ENCODE peak calls at places on chromosome 18, in nine cellular contexts. A is A549, I is astrocyte, N is neuronal stem cell, R is keratinocyte, Z is breast epithelium, D is pancreas, T is psoas muscle, Q is OCI-LY7. G is an unnamed sample.
A peak's percentile ranks its signal among the peaks of the same experiment; 100 is the strongest.

GRCh38 chr18:839224-840079 is 27.4 kb upstream of the YES1 start:
- DNase-seq in A (peak; percentile 71), I (peak; percentile 39), N (peak; percentile 76), R (peak; percentile 57), Z (peak; percentile 87), D (peak; percentile 85), T (peak; percentile 90), Q (peak; percentile 72), G (peak; percentile 94)

GRCh38 chr18:23138470-23138869 is 3.2 kb downstream of the CABLES1 start:
- DNase-seq in A (no peak), I (no peak), N (no peak), R (no peak), Z (peak; percentile 28), D (no peak), T (no peak), Q (peak; percentile 28), G (no peak)

GRCh38 chr18:505483-506122 is 5.1 kb upstream of the COLEC12 start:
- DNase-seq in A (no peak), I (no peak), N (no peak), R (no peak), Z (no peak), D (no peak), T (no peak), Q (no peak), G (no peak)

GRCh38 chr18:13915973-13916372 is 637 bp upstream of the MC2R start:
- DNase-seq in A (no peak), I (peak; percentile 40), N (no peak), R (no peak), Z (no peak), D (no peak), T (no peak), Q (no peak), G (no peak)

GRCh38 chr18:14941256-14941655 is 193.3 kb downstream of the ANKRD30B start:
- DNase-seq in A (no peak), I (no peak), N (no peak), R (no peak), Z (no peak), D (no peak), T (no peak), Q (no peak), G (no peak)

GRCh38 chr18:45448871-45449270 is 166.4 kb upstream of the SLC14A2 start:
- DNase-seq in A (no peak), I (no peak), N (no peak), R (no peak), Z (no peak), D (no peak), T (no peak), Q (no peak), G (no peak)

GRCh38 chr18:75407468-75408437 is 19.8 kb downstream of the SMIM21 start:
- DNase-seq in A (no peak), I (peak; percentile 30), N (peak; percentile 75), R (no peak), Z (no peak), D (no peak), T (no peak), Q (no peak), G (no peak)

GRCh38 chr18:76437011-76437410 is 58.0 kb downstream of the ZNF516 start:
- DNase-seq in A (no peak), I (no peak), N (no peak), R (no peak), Z (no peak), D (no peak), T (no peak), Q (no peak), G (peak; percentile 45)

GRCh38 chr18:63850010-63850409 is 37.5 kb upstream of the SERPINB2 start:
- DNase-seq in A (peak; percentile 5), I (no peak), N (peak; percentile 6), R (no peak), Z (no peak), D (no peak), T (no peak), Q (peak; percentile 16), G (no peak)

GRCh38 chr18:48019557-48019956 is 89.1 kb upstream of the SMAD2 start:
- DNase-seq in A (no peak), I (no peak), N (no peak), R (no peak), Z (no peak), D (no peak), T (no peak), Q (no peak), G (no peak)

GRCh38 chr18:60740313-60740712 is 367.7 kb upstream of the MC4R start:
- DNase-seq in A (no peak), I (no peak), N (no peak), R (no peak), Z (no peak), D (no peak), T (peak; percentile 12), Q (no peak), G (no peak)

DNA sequence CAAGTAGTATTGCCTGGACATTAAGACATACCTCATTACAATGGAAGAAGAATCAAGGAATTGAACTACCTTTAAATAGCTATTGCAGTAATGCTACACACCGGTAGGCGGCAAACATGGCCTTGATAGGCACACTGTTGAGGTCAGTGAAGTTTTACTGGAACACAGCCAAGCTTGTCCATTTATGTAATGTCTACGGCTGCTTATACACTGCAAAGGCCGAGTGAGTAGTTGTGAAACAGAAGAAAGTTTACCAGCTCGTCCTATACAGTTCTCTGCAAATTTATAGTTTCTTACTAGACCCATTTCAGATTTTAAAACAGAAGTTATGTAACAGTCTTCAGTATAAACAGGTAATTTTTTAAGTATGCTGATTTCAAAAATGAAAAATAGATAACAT is 38.8 kb downstream of the PPP4R1 start:
- DNase-seq in A (peak; percentile 44), I (peak; percentile 91), N (peak; percentile 39), R (peak; percentile 61), Z (peak; percentile 67), D (peak; percentile 77), T (peak; percentile 69), Q (peak; percentile 69), G (no peak)
- H3K4me3 ChIP-seq in A (no peak overlapping the region), I (no peak overlapping the region), N (no peak overlapping the region), R (no peak overlapping the region), Z (no peak overlapping the region), D (no peak overlapping the region), T (peak overlapping the region; percentile 24), Q (no peak overlapping the region), G (no peak overlapping the region)

DNA sequence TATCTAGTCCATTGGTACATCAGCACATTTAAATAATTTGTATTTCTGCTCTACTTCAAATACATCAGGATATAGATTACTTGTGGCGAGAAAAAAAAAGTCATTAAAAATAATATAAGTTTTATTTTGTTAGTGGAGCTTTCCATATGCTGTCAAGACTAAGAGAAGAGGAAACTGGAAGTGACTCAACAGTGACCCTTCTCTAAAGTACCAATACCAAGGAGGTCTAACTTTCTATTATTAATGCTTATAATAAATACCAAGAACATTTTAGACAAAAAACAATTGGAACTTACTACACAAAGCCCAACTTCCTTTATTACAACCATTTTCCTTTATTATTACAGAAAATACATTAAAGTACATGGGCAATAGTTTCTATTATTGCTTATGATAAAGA is 39.8 kb downstream of the TTR start:
- DNase-seq in A (no peak), I (no peak), N (no peak), R (no peak), Z (no peak), D (no peak), T (no peak), Q (no peak), G (no peak)
- H3K27ac ChIP-seq in A (no peak overlapping the region), I (no peak overlapping the region), N (no peak overlapping the region), R (no peak overlapping the region), Z (no peak overlapping the region), D (no peak overlapping the region), T (no peak overlapping the region), Q (no peak overlapping the region), G (no peak overlapping the region)

GRCh38 chr18:69949538-69949936 is 1.9 kb upstream of the CD226 start:
- DNase-seq in A (no peak), I (no peak), N (no peak), R (no peak), Z (no peak), D (no peak), T (no peak), Q (no peak), G (no peak)

GRCh38 chr18:69945220-69946114 is 2.2 kb downstream of the CD226 start:
- DNase-seq in A (no peak), I (no peak), N (no peak), R (no peak), Z (no peak), D (no peak), T (no peak), Q (no peak), G (no peak)

GRCh38 chr18:69948919-69949537 is 1.4 kb upstream of the CD226 start:
- DNase-seq in A (no peak), I (no peak), N (no peak), R (no peak), Z (no peak), D (no peak), T (no peak), Q (no peak), G (no peak)

GRCh38 chr18:69946608-69947155 is 991 bp downstream of the CD226 start:
- DNase-seq in A (no peak), I (no peak), N (no peak), R (no peak), Z (no peak), D (no peak), T (no peak), Q (no peak), G (no peak)

DNA sequence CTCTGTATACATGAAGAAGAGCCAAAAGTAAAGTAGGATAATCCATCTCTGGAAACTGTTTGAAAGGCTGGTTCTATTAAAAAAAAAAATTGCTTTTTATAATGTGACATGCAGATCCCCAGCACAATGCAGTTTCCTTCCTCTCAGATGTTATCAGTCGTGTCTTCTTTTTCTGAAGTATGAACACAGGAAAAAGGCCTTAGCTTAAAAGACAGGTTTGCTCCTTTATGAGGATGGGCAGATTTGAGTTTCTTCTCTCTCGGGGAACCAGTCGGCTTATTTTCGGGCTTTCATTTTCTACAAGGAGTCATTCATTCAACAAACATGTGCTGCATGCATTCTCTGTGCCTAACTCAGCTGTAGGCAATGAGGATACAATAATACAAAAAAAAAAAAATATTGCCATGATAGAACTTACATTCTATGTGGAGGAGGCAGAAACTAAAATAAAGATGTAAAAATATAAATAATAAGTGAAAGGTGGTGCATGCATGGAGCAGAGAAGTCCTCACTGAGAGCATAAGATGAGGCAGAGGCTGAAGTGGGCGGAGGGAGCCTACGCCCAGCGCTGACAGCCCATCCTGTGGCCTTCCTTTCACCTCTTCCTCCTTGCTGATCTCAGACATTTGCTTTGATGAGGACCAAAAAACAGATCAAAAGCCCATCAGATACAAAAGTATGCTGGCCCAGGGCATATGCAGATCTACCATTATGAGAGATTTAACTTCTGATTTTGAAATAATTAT is at the start of gene CD226:
- DNase-seq in A (no peak), I (no peak), N (no peak), R (no peak), Z (no peak), D (no peak), T (no peak), Q (no peak), G (no peak)
- H3K4me3 ChIP-seq in A (no peak within 1 kb of the TSS), I (no peak within 1 kb of the TSS), N (no peak within 1 kb of the TSS), R (no peak within 1 kb of the TSS), Z (no peak within 1 kb of the TSS), D (no peak within 1 kb of the TSS), T (no peak within 1 kb of the TSS), Q (no peak within 1 kb of the TSS), G (peak within 1 kb of the TSS; percentile 20)

DNA sequence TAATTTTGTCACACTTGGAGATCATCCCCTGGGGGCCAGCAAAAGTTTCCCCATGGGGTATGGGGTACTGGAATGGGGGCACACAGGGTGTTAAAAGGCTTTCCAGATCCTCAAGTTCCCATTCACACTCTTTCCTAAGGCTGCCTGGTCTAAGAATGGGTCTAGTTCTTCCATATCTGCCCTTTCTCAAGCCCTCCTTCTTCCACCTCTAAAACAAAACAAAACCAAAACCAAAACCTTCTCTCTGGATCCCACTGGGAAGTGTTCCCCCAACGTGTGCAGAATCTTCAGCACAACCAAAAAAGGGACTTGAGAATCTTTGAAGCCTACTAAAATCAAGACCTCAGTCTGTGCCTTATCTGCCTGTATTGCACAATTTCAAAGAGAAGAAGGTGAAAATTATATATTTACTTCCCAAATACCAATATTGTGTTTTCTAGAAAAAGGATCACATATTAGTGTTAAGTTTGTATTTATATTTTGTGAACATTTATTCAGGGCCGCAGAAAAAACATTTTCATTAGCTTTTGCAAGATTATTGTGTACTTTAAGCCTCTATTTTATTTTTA is 207.2 kb upstream of the TCF4 start:
- DNase-seq in A (no peak), I (no peak), N (no peak), R (no peak), Z (no peak), D (no peak), T (no peak), Q (no peak), G (no peak)
- H3K27ac ChIP-seq in A (no peak overlapping the region), I (no peak overlapping the region), N (no peak overlapping the region), R (no peak overlapping the region), Z (peak overlapping the region; percentile 72), D (no peak overlapping the region), T (peak overlapping the region; percentile 60), Q (no peak overlapping the region), G (no peak overlapping the region)